ENCODE peak calls at places on chromosomes 16 and 17, in four cellular contexts. K is astrocyte of the cerebellum, R is GM03348, H is fibroblast of the aortic adventitia. Y is an unnamed sample.

GRCh38 chr17:2239882-2240430 is 63.6 kb downstream of the SMG6 start:
- DNase-seq in K (peak; percentile 77), R (peak; percentile 79), H (peak; percentile 91), Y (peak; percentile 90)

GRCh38 chr16:77657016-77657415 is 65.3 kb upstream of the NUDT7 start:
- DNase-seq in K (no peak), R (no peak), H (peak; percentile 17), Y (peak; percentile 78)

GRCh38 chr17:4189280-4189679 is 46.3 kb downstream of the CYB5D2 start:
- DNase-seq in K (no peak), R (no peak), H (no peak), Y (no peak)

GRCh38 chr16:27430923-27431484 is 29.0 kb downstream of the IL21R start:
- DNase-seq in K (no peak), R (no peak), H (no peak), Y (peak; percentile 26)

GRCh38 chr17:15263680-15264079 is 1.4 kb downstream of the PMP22 start:
- DNase-seq in K (no peak), R (no peak), H (no peak), Y (no peak)

GRCh38 chr16:72049110-72049509 is 5.2 kb upstream of the HP start:
- DNase-seq in K (no peak), R (no peak), H (no peak), Y (no peak)

GRCh38 chr17:19359856-19360255 is 2.7 kb downstream of the B9D1 start:
- DNase-seq in K (no peak), R (no peak), H (no peak), Y (no peak)

GRCh38 chr17:73546770-73547345 is 97.4 kb downstream of the SDK2 start:
- DNase-seq in K (no peak), R (peak; percentile 36), H (no peak), Y (no peak)

GRCh38 chr16:73572135-73572534 is 524.2 kb upstream of the ZFHX3 start:
- DNase-seq in K (no peak), R (no peak), H (no peak), Y (no peak)

GRCh38 chr16:49179714-49180330 is 101.8 kb downstream of the CBLN1 start:
- DNase-seq in K (no peak), R (no peak), H (no peak), Y (no peak)

GRCh38 chr17:46171939-46172338 is 21.3 kb downstream of the KANSL1 start:
- DNase-seq in K (no peak), R (no peak), H (no peak), Y (no peak)

GRCh38 chr16:67673712-67674580 is 7.3 kb downstream of the C16orf86 start:
- DNase-seq in K (no peak), R (no peak), H (no peak), Y (no peak)

GRCh38 chr16:1152123-1152638 is 725 bp upstream of the CACNA1H start:
- DNase-seq in K (no peak), R (no peak), H (no peak), Y (no peak)

GRCh38 chr16:11752856-11753255 is 10.2 kb upstream of the TXNDC11 start:
- DNase-seq in K (no peak), R (no peak), H (no peak), Y (no peak)

GRCh38 chr16:4752351-4753100 is 14.4 kb downstream of the ZNF500 start:
- DNase-seq in K (no peak), R (no peak), H (no peak), Y (no peak)

GRCh38 chr16:1300664-1301476 is 8.6 kb upstream of the UBE2I start:
- DNase-seq in K (no peak), R (peak; percentile 94), H (peak; percentile 32), Y (no peak)

GRCh38 chr17:17704931-17705330 is 23.7 kb downstream of the RAI1 start:
- DNase-seq in K (no peak), R (no peak), H (no peak), Y (no peak)

GRCh38 chr16:52497067-52497816 is 49.7 kb downstream of the TOX3 start:
- DNase-seq in K (no peak), R (no peak), H (no peak), Y (no peak)

GRCh38 chr17:17757391-17757791 is 76.1 kb downstream of the RAI1 start:
- DNase-seq in K (no peak), R (no peak), H (no peak), Y (no peak)

GRCh38 chr16:85169333-85170065 is 57.2 kb upstream of the CIBAR2 start:
- DNase-seq in K (no peak), R (peak; percentile 54), H (peak; percentile 34), Y (no peak)

GRCh38 chr17:81907219-81908145 is 3.7 kb downstream of the PCYT2 start:
- DNase-seq in K (no peak), R (no peak), H (no peak), Y (no peak)

GRCh38 chr16:86343733-86344585 is 166.4 kb upstream of the FOXF1 start:
- DNase-seq in K (no peak), R (peak; percentile 12), H (peak; percentile 56), Y (peak; percentile 51)

GRCh38 chr17:8747731-8748130 is 3.1 kb upstream of the CCDC42 start:
- DNase-seq in K (no peak), R (no peak), H (no peak), Y (no peak)

GRCh38 chr16:88650749-88651275 is at the start of gene CYBA:
- DNase-seq in K (no peak), R (peak; percentile 93), H (peak; percentile 39), Y (peak; percentile 32)

GRCh38 chr17:50394711-50395110 is 2.6 kb downstream of the LRRC59 start:
- DNase-seq in K (no peak), R (peak; percentile 5), H (no peak), Y (no peak)

GRCh38 chr17:10384175-10384574 is 11.4 kb upstream of the MYH13 start:
- DNase-seq in K (no peak), R (peak; percentile 12), H (no peak), Y (no peak)

GRCh38 chr17:1709403-1709891 is 730 bp downstream of the TLCD2 start:
- DNase-seq in K (no peak), R (peak; percentile 51), H (no peak), Y (peak; percentile 69)

GRCh38 chr16:997440-998051 is 16.0 kb downstream of the SOX8 start:
- DNase-seq in K (no peak), R (no peak), H (peak; percentile 22), Y (no peak)

GRCh38 chr16:79673635-79674034 is 73.1 kb upstream of the MAF start:
- DNase-seq in K (no peak), R (no peak), H (no peak), Y (peak; percentile 67)